ENCODE peak calls at places on chromosomes 4 and X, in four cellular contexts. G is breast epithelium, E is testis, S is fibroblast of pulmonary artery. O is an unnamed sample.

GRCh38 chrX:20383487-20383886 is 116.8 kb upstream of the RPS6KA3 start:
- DNase-seq in G (no peak), E (no peak), S (no peak), O (no peak)

GRCh38 chr4:68724426-68724825 is 54.0 kb upstream of the UGT2B15 start:
- DNase-seq in G (no peak), E (no peak), S (no peak), O (no peak)

GRCh38 chr4:123418486-123418931 is 21.9 kb downstream of the SPRY1 start:
- DNase-seq in G (no peak), E (no peak), S (peak; percentile 96), O (peak; percentile 96)

GRCh38 chr4:6271701-6272465 is 2.2 kb downstream of the WFS1 start:
- DNase-seq in G (peak; percentile 91), E (peak; percentile 52), S (no peak), O (no peak)

GRCh38 chrX:37785569-37785968 is 5.7 kb downstream of the CYBB start:
- DNase-seq in G (no peak), E (no peak), S (no peak), O (peak; percentile 1)

GRCh38 chr4:93842512-93843252 is 14.1 kb downstream of the ATOH1 start:
- DNase-seq in G (no peak), E (no peak), S (no peak), O (no peak)

GRCh38 chr4:102263024-102263787 is 82.1 kb downstream of the SLC39A8 start:
- DNase-seq in G (no peak), E (peak; percentile 30), S (peak; percentile 71), O (peak; percentile 54)

GRCh38 chr4:153234923-153235322 is 30.7 kb downstream of the TRIM2 start:
- DNase-seq in G (no peak), E (no peak), S (peak; percentile 56), O (peak; percentile 53)

GRCh38 chr4:113232194-113232593 is 182.7 kb downstream of the ANK2 start:
- DNase-seq in G (no peak), E (no peak), S (peak; percentile 21), O (peak; percentile 40)

GRCh38 chr4:86831262-86832090 is 17.7 kb downstream of the SLC10A6 start:
- DNase-seq in G (peak; percentile 61), E (peak; percentile 29), S (peak; percentile 82), O (peak; percentile 84)

GRCh38 chrX:47191331-47191730 is 2.3 kb upstream of the UBA1 start:
- DNase-seq in G (no peak), E (no peak), S (no peak), O (peak; percentile 16)

GRCh38 chr4:24794916-24795665 is at the start of gene SOD3:
- DNase-seq in G (no peak), E (peak; percentile 91), S (peak; percentile 90), O (peak; percentile 86)

GRCh38 chr4:48801739-48802138 is 21.7 kb upstream of the FRYL start:
- DNase-seq in G (no peak), E (no peak), S (peak; percentile 47), O (peak; percentile 41)

GRCh38 chrX:113644426-113644825 is 803.8 kb upstream of the AMOT start:
- DNase-seq in G (no peak), E (no peak), S (peak; percentile 0), O (no peak)

GRCh38 chr4:138650917-138651564 is 364.5 kb upstream of the NOCT start:
- DNase-seq in G (no peak), E (no peak), S (peak; percentile 65), O (peak; percentile 54)

GRCh38 chr4:110669663-110670062 is 46.8 kb upstream of the PITX2 start:
- DNase-seq in G (no peak), E (no peak), S (no peak), O (no peak)

GRCh38 chr4:82681759-82682158 is 116.8 kb downstream of the SCD5 start:
- DNase-seq in G (no peak), E (no peak), S (no peak), O (peak; percentile 13)

GRCh38 chr4:36332023-36332781 is 50.8 kb downstream of the DTHD1 start:
- DNase-seq in G (no peak), E (no peak), S (no peak), O (no peak)

GRCh38 chr4:116005806-116006088 is 892.3 kb upstream of the NDST4 start:
- DNase-seq in G (no peak), E (no peak), S (no peak), O (no peak)

GRCh38 chrX:97326456-97326855 is 442.7 kb downstream of the RPA4 start:
- DNase-seq in G (no peak), E (no peak), S (no peak), O (no peak)

GRCh38 chr4:118325443-118325842 is 27.4 kb downstream of the PRSS12 start:
- DNase-seq in G (no peak), E (no peak), S (no peak), O (no peak)

GRCh38 chr4:76690091-76690905 is 207.6 kb downstream of the SOWAHB start:
- DNase-seq in G (no peak), E (no peak), S (no peak), O (no peak)

GRCh38 chr4:5051210-5051691 is at the start of gene STK32B:
- DNase-seq in G (peak; percentile 64), E (peak; percentile 54), S (peak; percentile 68), O (peak; percentile 76)

GRCh38 chr4:158018831-158019230 is 154.0 kb downstream of the GASK1B start:
- DNase-seq in G (no peak), E (no peak), S (no peak), O (no peak)

DNA sequence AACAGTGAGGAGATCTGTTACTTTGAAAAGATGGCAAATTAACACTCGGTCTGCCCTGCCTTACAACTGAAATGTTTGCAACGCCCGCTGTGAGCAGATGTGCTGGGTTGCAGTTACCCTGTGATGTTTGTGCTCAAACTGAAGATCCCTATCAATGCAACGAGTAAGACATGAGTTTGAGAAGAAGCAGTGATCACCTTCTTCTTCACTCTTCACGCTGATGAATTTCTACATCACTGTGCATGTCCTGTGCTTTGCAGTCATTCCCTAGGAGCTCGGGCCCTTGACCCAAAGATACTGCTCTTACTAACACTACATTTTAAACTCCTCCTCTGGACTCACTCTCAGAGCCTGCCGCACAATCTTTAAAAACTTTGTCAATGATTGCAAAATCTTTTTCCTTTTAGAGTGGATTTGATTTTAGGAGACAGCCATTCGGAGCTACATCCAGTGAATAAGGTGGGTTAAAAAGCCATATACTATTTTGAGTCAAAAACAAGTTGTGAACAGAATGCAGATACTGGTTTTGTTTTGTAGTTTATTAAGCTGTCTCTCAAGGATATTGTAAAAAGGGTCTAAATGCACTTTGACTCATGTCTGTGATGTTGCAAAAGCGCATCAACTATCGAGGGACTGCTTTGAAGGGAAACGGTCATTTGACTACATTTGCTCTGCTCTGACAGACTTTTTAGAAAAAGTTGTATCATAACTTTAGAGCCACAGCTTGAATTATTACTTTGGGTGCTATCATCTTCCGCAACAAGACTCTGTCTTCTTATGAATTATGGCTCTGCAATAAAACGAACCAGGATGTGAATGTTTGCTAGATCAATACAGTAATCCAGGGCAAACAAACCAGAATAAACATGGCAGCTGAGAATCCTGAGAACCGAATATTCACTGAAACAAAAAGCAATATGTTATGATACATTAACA is 5.7 kb upstream of the RHOH start:
- DNase-seq in G (no peak), E (no peak), S (no peak), O (no peak)
- H3K4me3 ChIP-seq in G (no peak overlapping the region), E (no peak overlapping the region), S (no peak overlapping the region), O (no peak overlapping the region)

GRCh38 chr4:88382621-88383020 is 4.0 kb downstream of the HERC6 start:
- DNase-seq in G (no peak), E (no peak), S (no peak), O (no peak)

DNA sequence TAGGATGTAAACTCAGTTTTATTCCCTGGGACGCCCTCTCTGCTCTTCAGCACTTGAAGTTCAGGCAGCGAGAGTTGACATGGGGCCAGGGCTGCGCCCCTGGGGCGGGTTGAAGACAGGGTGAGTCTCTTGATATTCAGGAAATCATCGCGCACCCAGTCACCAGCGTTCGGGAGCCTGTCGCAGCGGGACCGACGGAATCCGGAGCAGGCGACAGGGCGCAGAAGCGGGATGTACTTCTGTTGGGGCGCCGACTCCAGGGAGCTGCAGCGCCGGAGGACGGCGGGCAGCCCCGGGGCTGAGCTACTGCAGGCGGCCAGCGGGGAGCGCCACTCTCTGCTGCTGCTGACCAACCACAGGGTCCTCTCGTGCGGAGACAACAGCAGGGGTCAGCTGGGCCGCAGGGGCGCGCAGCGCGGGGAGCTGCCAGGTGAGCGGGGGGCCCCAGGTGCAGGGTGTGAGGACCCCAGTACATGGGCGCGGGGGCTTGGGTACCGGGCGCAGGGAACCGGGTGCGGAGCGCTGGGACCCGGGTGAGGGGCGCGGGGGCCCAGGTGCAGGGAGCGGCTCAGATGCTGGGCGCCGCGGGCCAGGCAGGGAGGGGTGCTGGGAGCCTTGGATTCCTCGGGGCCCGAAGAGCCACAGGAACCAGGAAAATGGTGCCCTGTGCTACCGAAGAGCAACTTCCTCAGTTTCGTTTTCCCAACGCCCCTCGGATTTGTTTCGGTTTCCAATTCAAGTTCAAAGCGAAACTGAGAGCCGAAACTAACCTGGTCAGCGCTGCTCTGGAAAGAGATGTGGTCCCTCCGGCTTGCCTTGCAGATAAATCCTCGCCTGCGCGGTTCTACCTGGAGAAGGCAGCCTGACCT is at the start of gene HERC6:
- DNase-seq in G (peak; percentile 63), E (peak; percentile 82), S (peak; percentile 83), O (peak; percentile 83)
- TF ChIP-seq CTCF in G (peak; percentile 68), E (peak; percentile 68), S (peak; percentile 56), O (peak; percentile 75)

GRCh38 chrX:124223524-124223923 is 108.9 kb upstream of the TEX13D start:
- DNase-seq in G (no peak), E (no peak), S (no peak), O (no peak)
- H3K4me3 ChIP-seq in G (no peak overlapping the region), E (no peak overlapping the region), S (no peak overlapping the region), O (no peak overlapping the region)

GRCh38 chrX:133741303-133741702 is 244.1 kb downstream of the GPC3 start:
- DNase-seq in G (no peak), E (no peak), S (peak; percentile 2), O (no peak)
- TF ChIP-seq CTCF in G (no peak), E (no peak), S (no peak), O (no peak)

GRCh38 chr4:3389879-3390840 is 51.6 kb upstream of the HGFAC start:
- DNase-seq in G (no peak), E (no peak), S (no peak), O (no peak)
- H3K4me3 ChIP-seq in G (no peak overlapping the region), E (no peak overlapping the region), S (no peak overlapping the region), O (no peak overlapping the region)